ENCODE peak calls at places on chromosome 2, in nine cellular contexts. One of them, this sample, is unnamed.

GRCh38 chr2:202278036-202278760 is 12.6 kb downstream of the NOP58 start:
- DNase-seq in SW 1271: peak
- DNase-seq in activated naive CD4-positive, alpha-beta T cell treated with Interleukin-2 at 50 U/mL for 16 hours: no peak
- DNase-seq in HTR-8/SVneo: no peak
- DNase-seq in OCI-M1: peak
- DNase-seq in IMR-90: peak
- DNase-seq in anterior cingulate cortex: no peak
- DNase-seq in omental fat pad: no peak
- DNase-seq in ascending aorta: no peak
- DNase-seq in this sample: no peak

GRCh38 chr2:233841183-233841582 is 13.2 kb downstream of the HJURP start:
- DNase-seq in activated naive CD4-positive, alpha-beta T cell treated with Interleukin-2 at 50 U/mL for 16 hours: no peak
- DNase-seq in omental fat pad: no peak
- DNase-seq in ascending aorta: no peak
- DNase-seq in SW 1271: no peak
- DNase-seq in HTR-8/SVneo: no peak
- DNase-seq in OCI-M1: no peak
- DNase-seq in anterior cingulate cortex: no peak
- DNase-seq in IMR-90: no peak
- DNase-seq in this sample: no peak

GRCh38 chr2:55204536-55204935 is 27.6 kb downstream of the CLHC1 start:
- DNase-seq in anterior cingulate cortex: no peak
- DNase-seq in HTR-8/SVneo: no peak
- DNase-seq in omental fat pad: no peak
- DNase-seq in ascending aorta: no peak
- DNase-seq in SW 1271: no peak
- DNase-seq in OCI-M1: no peak
- DNase-seq in IMR-90: no peak
- DNase-seq in activated naive CD4-positive, alpha-beta T cell treated with Interleukin-2 at 50 U/mL for 16 hours: no peak
- DNase-seq in this sample: no peak

GRCh38 chr2:201820385-201821007 is 14.2 kb downstream of the CDK15 start:
- DNase-seq in OCI-M1: no peak
- DNase-seq in omental fat pad: no peak
- DNase-seq in anterior cingulate cortex: no peak
- DNase-seq in IMR-90: peak
- DNase-seq in ascending aorta: no peak
- DNase-seq in HTR-8/SVneo: no peak
- DNase-seq in SW 1271: no peak
- DNase-seq in activated naive CD4-positive, alpha-beta T cell treated with Interleukin-2 at 50 U/mL for 16 hours: no peak
- DNase-seq in this sample: no peak

GRCh38 chr2:172420096-172420671 is 7.2 kb upstream of the ITGA6 start:
- DNase-seq in SW 1271: no peak
- DNase-seq in OCI-M1: no peak
- DNase-seq in HTR-8/SVneo: no peak
- DNase-seq in activated naive CD4-positive, alpha-beta T cell treated with Interleukin-2 at 50 U/mL for 16 hours: no peak
- DNase-seq in IMR-90: no peak
- DNase-seq in anterior cingulate cortex: no peak
- DNase-seq in omental fat pad: no peak
- DNase-seq in ascending aorta: no peak
- DNase-seq in this sample: no peak

GRCh38 chr2:9169310-9170107 is 37.1 kb upstream of the ASAP2 start:
- DNase-seq in HTR-8/SVneo: no peak
- DNase-seq in OCI-M1: peak
- DNase-seq in activated naive CD4-positive, alpha-beta T cell treated with Interleukin-2 at 50 U/mL for 16 hours: no peak
- DNase-seq in ascending aorta: no peak
- DNase-seq in IMR-90: no peak
- DNase-seq in anterior cingulate cortex: no peak
- DNase-seq in SW 1271: no peak
- DNase-seq in omental fat pad: no peak
- DNase-seq in this sample: no peak

GRCh38 chr2:228401065-228401912 is 219.8 kb upstream of the SPHKAP start:
- DNase-seq in ascending aorta: no peak
- DNase-seq in HTR-8/SVneo: no peak
- DNase-seq in IMR-90: no peak
- DNase-seq in SW 1271: peak
- DNase-seq in omental fat pad: no peak
- DNase-seq in anterior cingulate cortex: no peak
- DNase-seq in activated naive CD4-positive, alpha-beta T cell treated with Interleukin-2 at 50 U/mL for 16 hours: no peak
- DNase-seq in OCI-M1: no peak
- DNase-seq in this sample: no peak

GRCh38 chr2:6167592-6168138 is 475.5 kb downstream of the SOX11 start:
- DNase-seq in IMR-90: no peak
- DNase-seq in ascending aorta: no peak
- DNase-seq in OCI-M1: no peak
- DNase-seq in omental fat pad: no peak
- DNase-seq in activated naive CD4-positive, alpha-beta T cell treated with Interleukin-2 at 50 U/mL for 16 hours: no peak
- DNase-seq in SW 1271: no peak
- DNase-seq in HTR-8/SVneo: no peak
- DNase-seq in anterior cingulate cortex: no peak
- DNase-seq in this sample: no peak

GRCh38 chr2:195319112-195319460 is 337.9 kb upstream of the SLC39A10 start:
- DNase-seq in HTR-8/SVneo: peak
- DNase-seq in activated naive CD4-positive, alpha-beta T cell treated with Interleukin-2 at 50 U/mL for 16 hours: no peak
- DNase-seq in OCI-M1: no peak
- DNase-seq in omental fat pad: no peak
- DNase-seq in anterior cingulate cortex: no peak
- DNase-seq in SW 1271: no peak
- DNase-seq in IMR-90: peak
- DNase-seq in ascending aorta: no peak
- DNase-seq in this sample: no peak

GRCh38 chr2:170813611-170814550 is 2.8 kb upstream of the GAD1 start:
- DNase-seq in activated naive CD4-positive, alpha-beta T cell treated with Interleukin-2 at 50 U/mL for 16 hours: no peak
- DNase-seq in anterior cingulate cortex: no peak
- DNase-seq in HTR-8/SVneo: no peak
- DNase-seq in OCI-M1: peak
- DNase-seq in SW 1271: no peak
- DNase-seq in ascending aorta: no peak
- DNase-seq in omental fat pad: no peak
- DNase-seq in IMR-90: peak
- DNase-seq in this sample: no peak

GRCh38 chr2:238513346-238513745 is 86.6 kb downstream of the ASB1 start:
- DNase-seq in omental fat pad: no peak
- DNase-seq in ascending aorta: no peak
- DNase-seq in SW 1271: peak
- DNase-seq in HTR-8/SVneo: peak
- DNase-seq in OCI-M1: peak
- DNase-seq in IMR-90: peak
- DNase-seq in anterior cingulate cortex: no peak
- DNase-seq in activated naive CD4-positive, alpha-beta T cell treated with Interleukin-2 at 50 U/mL for 16 hours: peak
- DNase-seq in this sample: peak

GRCh38 chr2:170088776-170089175 is 89.2 kb upstream of the MYO3B start:
- DNase-seq in OCI-M1: no peak
- DNase-seq in activated naive CD4-positive, alpha-beta T cell treated with Interleukin-2 at 50 U/mL for 16 hours: no peak
- DNase-seq in HTR-8/SVneo: no peak
- DNase-seq in SW 1271: no peak
- DNase-seq in omental fat pad: no peak
- DNase-seq in ascending aorta: no peak
- DNase-seq in anterior cingulate cortex: no peak
- DNase-seq in IMR-90: peak
- DNase-seq in this sample: no peak

GRCh38 chr2:38736035-38736320 is 15.2 kb downstream of the SRSF7 start:
- DNase-seq in OCI-M1: no peak
- DNase-seq in anterior cingulate cortex: no peak
- DNase-seq in IMR-90: no peak
- DNase-seq in HTR-8/SVneo: no peak
- DNase-seq in ascending aorta: no peak
- DNase-seq in activated naive CD4-positive, alpha-beta T cell treated with Interleukin-2 at 50 U/mL for 16 hours: no peak
- DNase-seq in omental fat pad: no peak
- DNase-seq in SW 1271: no peak
- DNase-seq in this sample: no peak

GRCh38 chr2:26875808-26876207 is 27.9 kb downstream of the DPYSL5 start:
- DNase-seq in activated naive CD4-positive, alpha-beta T cell treated with Interleukin-2 at 50 U/mL for 16 hours: no peak
- DNase-seq in anterior cingulate cortex: no peak
- DNase-seq in HTR-8/SVneo: no peak
- DNase-seq in SW 1271: no peak
- DNase-seq in omental fat pad: no peak
- DNase-seq in ascending aorta: no peak
- DNase-seq in IMR-90: no peak
- DNase-seq in OCI-M1: no peak
- DNase-seq in this sample: no peak

GRCh38 chr2:181466661-181467576 is 9.7 kb downstream of the ITGA4 start:
- DNase-seq in HTR-8/SVneo: no peak
- DNase-seq in IMR-90: peak
- DNase-seq in SW 1271: peak
- DNase-seq in anterior cingulate cortex: peak
- DNase-seq in ascending aorta: no peak
- DNase-seq in omental fat pad: peak
- DNase-seq in OCI-M1: peak
- DNase-seq in activated naive CD4-positive, alpha-beta T cell treated with Interleukin-2 at 50 U/mL for 16 hours: peak
- DNase-seq in this sample: peak

GRCh38 chr2:65429799-65430514 is 2.4 kb downstream of the SPRED2 start:
- DNase-seq in omental fat pad: no peak
- DNase-seq in HTR-8/SVneo: no peak
- DNase-seq in OCI-M1: no peak
- DNase-seq in ascending aorta: no peak
- DNase-seq in IMR-90: no peak
- DNase-seq in SW 1271: peak
- DNase-seq in anterior cingulate cortex: no peak
- DNase-seq in activated naive CD4-positive, alpha-beta T cell treated with Interleukin-2 at 50 U/mL for 16 hours: no peak
- DNase-seq in this sample: no peak

GRCh38 chr2:29278964-29279363 is 163.7 kb downstream of the CLIP4 start:
- DNase-seq in omental fat pad: no peak
- DNase-seq in activated naive CD4-positive, alpha-beta T cell treated with Interleukin-2 at 50 U/mL for 16 hours: no peak
- DNase-seq in IMR-90: no peak
- DNase-seq in anterior cingulate cortex: peak
- DNase-seq in HTR-8/SVneo: no peak
- DNase-seq in SW 1271: no peak
- DNase-seq in ascending aorta: no peak
- DNase-seq in OCI-M1: no peak
- DNase-seq in this sample: no peak

GRCh38 chr2:190864375-190864774 is 16.2 kb upstream of the GLS start:
- DNase-seq in anterior cingulate cortex: no peak
- DNase-seq in IMR-90: peak
- DNase-seq in OCI-M1: no peak
- DNase-seq in SW 1271: no peak
- DNase-seq in omental fat pad: no peak
- DNase-seq in HTR-8/SVneo: no peak
- DNase-seq in ascending aorta: no peak
- DNase-seq in activated naive CD4-positive, alpha-beta T cell treated with Interleukin-2 at 50 U/mL for 16 hours: no peak
- DNase-seq in this sample: no peak

GRCh38 chr2:241399941-241400922 is 44.1 kb downstream of the FARP2 start:
- DNase-seq in omental fat pad: no peak
- DNase-seq in IMR-90: no peak
- DNase-seq in ascending aorta: no peak
- DNase-seq in SW 1271: no peak
- DNase-seq in HTR-8/SVneo: no peak
- DNase-seq in OCI-M1: no peak
- DNase-seq in anterior cingulate cortex: no peak
- DNase-seq in activated naive CD4-positive, alpha-beta T cell treated with Interleukin-2 at 50 U/mL for 16 hours: no peak
- DNase-seq in this sample: no peak

GRCh38 chr2:232061265-232061664 is 99.8 kb downstream of the DIS3L2 start:
- DNase-seq in ascending aorta: no peak
- DNase-seq in OCI-M1: no peak
- DNase-seq in activated naive CD4-positive, alpha-beta T cell treated with Interleukin-2 at 50 U/mL for 16 hours: no peak
- DNase-seq in SW 1271: no peak
- DNase-seq in anterior cingulate cortex: no peak
- DNase-seq in HTR-8/SVneo: no peak
- DNase-seq in omental fat pad: no peak
- DNase-seq in IMR-90: no peak
- DNase-seq in this sample: no peak

GRCh38 chr2:23705771-23706612 is 220.9 kb downstream of the ATAD2B start:
- DNase-seq in SW 1271: no peak
- DNase-seq in anterior cingulate cortex: no peak
- DNase-seq in HTR-8/SVneo: no peak
- DNase-seq in omental fat pad: no peak
- DNase-seq in activated naive CD4-positive, alpha-beta T cell treated with Interleukin-2 at 50 U/mL for 16 hours: no peak
- DNase-seq in OCI-M1: no peak
- DNase-seq in IMR-90: no peak
- DNase-seq in ascending aorta: no peak
- DNase-seq in this sample: no peak

GRCh38 chr2:19538411-19538963 is 180.1 kb upstream of the OSR1 start:
- DNase-seq in HTR-8/SVneo: peak
- DNase-seq in activated naive CD4-positive, alpha-beta T cell treated with Interleukin-2 at 50 U/mL for 16 hours: no peak
- DNase-seq in IMR-90: peak
- DNase-seq in OCI-M1: no peak
- DNase-seq in omental fat pad: no peak
- DNase-seq in ascending aorta: no peak
- DNase-seq in anterior cingulate cortex: no peak
- DNase-seq in SW 1271: peak
- DNase-seq in this sample: no peak

This sample was measured in stimulated activated CD4-positive, alpha-beta T cell treated with anti-CD3 and anti-CD28 coated beads, Interleukin-1b, Interleukin-23, amount 100 ng/mL, for 48 hours.